ENCODE peak calls at places on chromosomes 16 and 17, in seven cellular contexts. F is T-helper 22 cell, D is DMS 273 treated with DMSO at 0.1 percent for 48 hours, R is cardiac fibroblast, H is heart left ventricle, W is HS-5, S is left cardiac atrium. A is an unnamed sample.

GRCh38 chr16:58471209-58471975 is 28.6 kb upstream of the NDRG4 start:
- DNase-seq in D (no peak), S (no peak), W (no peak), H (no peak), R (no peak), F (no peak), A (no peak)

GRCh38 chr17:17506181-17506741 is 10.1 kb upstream of the RASD1 start:
- DNase-seq in R (no peak), S (peak; percentile 70), D (no peak), F (no peak), H (no peak), W (no peak), A (no peak)

GRCh38 chr17:75893305-75894048 is 3.3 kb downstream of the TRIM65 start:
- DNase-seq in W (no peak), D (no peak), F (no peak), R (no peak), S (no peak), H (no peak), A (no peak)

GRCh38 chr16:27195068-27195741 is 8.1 kb upstream of the KDM8 start:
- DNase-seq in S (no peak), F (no peak), H (no peak), W (no peak), D (no peak), R (no peak), A (no peak)

GRCh38 chr17:66143657-66144282 is 48.2 kb downstream of the CEP112 start:
- DNase-seq in R (no peak), D (no peak), W (no peak), F (no peak), H (no peak), S (no peak), A (no peak)

GRCh38 chr16:1932050-1933028 is 10.7 kb downstream of the MSRB1 start:
- DNase-seq in D (peak; percentile 43), H (no peak), F (no peak), R (no peak), S (no peak), W (no peak), A (peak; percentile 58)

GRCh38 chr17:42783062-42783777 is 2.8 kb downstream of the WNK4 start:
- DNase-seq in W (peak; percentile 76), F (no peak), D (no peak), S (no peak), R (peak; percentile 76), H (no peak), A (no peak)

GRCh38 chr17:3963214-3964201 is 729 bp downstream of the ATP2A3 start:
- DNase-seq in D (no peak), R (no peak), S (no peak), F (peak; percentile 66), H (peak; percentile 46), W (no peak), A (no peak)

GRCh38 chr16:56667581-56668571 is at the start of gene MT1G:
- DNase-seq in D (no peak), R (peak; percentile 34), S (peak; percentile 57), H (peak; percentile 48), F (no peak), W (no peak), A (no peak)

GRCh38 chr16:1941162-1941923 is 1.7 kb downstream of the MSRB1 start:
- DNase-seq in D (no peak), H (no peak), R (peak; percentile 39), F (no peak), W (no peak), S (no peak), A (no peak)

GRCh38 chr17:64683791-64684190 is 21.7 kb upstream of the SMURF2 start:
- DNase-seq in D (no peak), H (no peak), W (no peak), F (no peak), S (no peak), R (no peak), A (no peak)

GRCh38 chr16:37511-37910 is 15.9 kb downstream of the POLR3K start:
- DNase-seq in F (no peak), W (no peak), D (no peak), S (no peak), R (no peak), H (no peak), A (no peak)

GRCh38 chr16:57694556-57695377 is at the start of gene DRC7:
- DNase-seq in S (no peak), F (no peak), R (peak; percentile 56), D (peak; percentile 52), H (peak; percentile 29), W (peak; percentile 6), A (peak; percentile 37)

GRCh38 chr17:57943140-57943539 is 12.1 kb downstream of the CUEDC1 start:
- DNase-seq in S (no peak), R (no peak), F (no peak), H (no peak), D (no peak), W (peak; percentile 60), A (no peak)

GRCh38 chr16:67661101-67661661 is 421 bp downstream of the PARD6A start:
- DNase-seq in D (peak; percentile 40), F (no peak), W (no peak), R (no peak), S (no peak), H (no peak), A (no peak)

GRCh38 chr16:82051656-82052055 is 16.6 kb downstream of the HSD17B2 start:
- DNase-seq in W (no peak), R (no peak), F (no peak), S (no peak), H (no peak), D (no peak), A (no peak)

GRCh38 chr17:7589891-7590611 is at the start of gene SOX15:
- DNase-seq in H (no peak), F (no peak), W (no peak), R (no peak), D (no peak), S (no peak), A (no peak)

GRCh38 chr16:72029567-72030271 is 21.2 kb downstream of the DHODH start:
- DNase-seq in S (no peak), F (no peak), H (no peak), W (no peak), R (no peak), D (no peak), A (no peak)

GRCh38 chr16:53080345-53081031 is 25.7 kb downstream of the CHD9 start:
- DNase-seq in R (peak; percentile 92), F (no peak), W (no peak), H (peak; percentile 74), S (peak; percentile 77), D (no peak), A (peak; percentile 43)

GRCh38 chr17:34620458-34620857 is 41.1 kb downstream of the TMEM132E start:
- DNase-seq in W (no peak), F (no peak), R (no peak), H (no peak), S (no peak), D (no peak), A (no peak)

GRCh38 chr17:864315-864714 is 82.2 kb downstream of the MRM3 start:
- DNase-seq in D (no peak), W (no peak), H (no peak), S (no peak), R (no peak), F (no peak), A (no peak)

GRCh38 chr16:75483222-75483621 is 12.0 kb downstream of the CHST6 start:
- DNase-seq in F (no peak), S (no peak), D (no peak), W (no peak), H (no peak), R (no peak), A (peak; percentile 27)

GRCh38 chr17:27285501-27285900 is 8.4 kb upstream of the WSB1 start:
- DNase-seq in S (no peak), W (no peak), H (no peak), F (no peak), D (no peak), R (no peak), A (no peak)

GRCh38 chr17:5781236-5781927 is 197.1 kb upstream of the NLRP1 start:
- DNase-seq in H (no peak), F (no peak), R (no peak), W (no peak), S (no peak), D (no peak), A (no peak)

GRCh38 chr17:42422412-42422957 is 571 bp downstream of the CAVIN1 start:
- DNase-seq in R (peak; percentile 35), D (no peak), F (no peak), W (no peak), H (peak; percentile 58), S (peak; percentile 50), A (peak; percentile 43)

GRCh38 chr17:17808706-17809432 is 27.9 kb downstream of the SREBF1 start:
- DNase-seq in R (peak; percentile 63), W (no peak), F (no peak), H (no peak), S (no peak), D (no peak), A (no peak)

GRCh38 chr16:88385831-88386815 is 3.4 kb downstream of the ZNF469 start:
- DNase-seq in S (no peak), W (no peak), H (no peak), D (no peak), F (no peak), R (no peak), A (no peak)

GRCh38 chr16:12449795-12450194 is 353.9 kb downstream of the CPPED1 start:
- DNase-seq in F (no peak), R (no peak), H (no peak), W (no peak), D (no peak), S (no peak), A (no peak)

GRCh38 chr17:8192070-8192815 is 2.3 kb upstream of the BORCS6 start:
- DNase-seq in S (peak; percentile 84), H (peak; percentile 88), F (peak; percentile 39), W (peak; percentile 56), D (no peak), R (peak; percentile 91), A (peak; percentile 64)

GRCh38 chr17:20127660-20128413 is 118.7 kb downstream of the SPECC1 start:
- DNase-seq in W (no peak), H (no peak), F (no peak), S (no peak), D (no peak), R (peak; percentile 22), A (no peak)

GRCh38 chr16:56547949-56548567 is 16.8 kb upstream of the MT4 start:
- DNase-seq in W (no peak), S (no peak), R (peak; percentile 15), F (no peak), D (no peak), H (no peak), A (no peak)

GRCh38 chr17:80424878-80425765 is 10.2 kb downstream of the ENDOV start:
- DNase-seq in H (no peak), W (no peak), F (no peak), R (no peak), D (no peak), S (peak; percentile 17), A (no peak)

GRCh38 chr16:68644715-68645493 is at the start of gene CDH3:
- DNase-seq in F (no peak), H (no peak), W (no peak), D (no peak), R (no peak), S (peak; percentile 35), A (no peak)

GRCh38 chr17:19386276-19386863 is 620 bp downstream of the MFAP4 start:
- DNase-seq in H (no peak), W (peak; percentile 76), F (no peak), D (no peak), R (peak; percentile 77), S (peak; percentile 77), A (peak; percentile 44)